ENCODE peak calls at places on chromosomes 12 and 14, in eight cellular contexts. One of them, this sample, is unnamed. For H3K27me3, the result is how much of the 10 kb centered on the place peaks cover.

GRCh38 chr14:21748869-21749303 is 75.3 kb upstream of the OR4E1 start:
- DNase-seq in tibial nerve: peak
- DNase-seq in mammary epithelial cell: peak
- DNase-seq in suprapubic skin: no peak
- DNase-seq in brain microvascular endothelial cell: peak
- DNase-seq in Caco-2: peak
- DNase-seq in A673: peak
- DNase-seq in MG63: peak
- DNase-seq in this sample: no peak

GRCh38 chr12:120015313-120015712 is 26.3 kb downstream of the BICDL1 start:
- DNase-seq in tibial nerve: no peak
- DNase-seq in mammary epithelial cell: no peak
- DNase-seq in suprapubic skin: no peak
- DNase-seq in brain microvascular endothelial cell: no peak
- DNase-seq in Caco-2: no peak
- DNase-seq in A673: no peak
- DNase-seq in MG63: no peak
- DNase-seq in this sample: no peak

GRCh38 chr12:105214670-105215375 is 21.2 kb downstream of the APPL2 start:
- DNase-seq in tibial nerve: no peak
- DNase-seq in mammary epithelial cell: peak
- DNase-seq in suprapubic skin: no peak
- DNase-seq in brain microvascular endothelial cell: no peak
- DNase-seq in Caco-2: peak
- DNase-seq in A673: no peak
- DNase-seq in MG63: peak
- DNase-seq in this sample: peak

GRCh38 chr14:77338332-77338731 is 17.5 kb downstream of the GSTZ1 start:
- DNase-seq in tibial nerve: no peak
- DNase-seq in mammary epithelial cell: no peak
- DNase-seq in suprapubic skin: no peak
- DNase-seq in brain microvascular endothelial cell: no peak
- DNase-seq in Caco-2: no peak
- DNase-seq in A673: no peak
- DNase-seq in MG63: no peak
- DNase-seq in this sample: no peak

GRCh38 chr14:29906256-29906885 is 21.3 kb downstream of the PRKD1 start:
- DNase-seq in tibial nerve: no peak
- DNase-seq in mammary epithelial cell: peak
- DNase-seq in suprapubic skin: no peak
- DNase-seq in brain microvascular endothelial cell: no peak
- DNase-seq in Caco-2: no peak
- DNase-seq in A673: no peak
- DNase-seq in MG63: peak
- DNase-seq in this sample: no peak

GRCh38 chr12:55762646-55763045 is 19.7 kb downstream of the GDF11 start:
- DNase-seq in tibial nerve: no peak
- DNase-seq in mammary epithelial cell: no peak
- DNase-seq in suprapubic skin: no peak
- DNase-seq in brain microvascular endothelial cell: no peak
- DNase-seq in Caco-2: no peak
- DNase-seq in A673: no peak
- DNase-seq in MG63: no peak
- DNase-seq in this sample: no peak

GRCh38 chr12:5078423-5078822 is 34.7 kb downstream of the KCNA5 start:
- DNase-seq in tibial nerve: no peak
- DNase-seq in mammary epithelial cell: no peak
- DNase-seq in suprapubic skin: no peak
- DNase-seq in brain microvascular endothelial cell: no peak
- DNase-seq in Caco-2: no peak
- DNase-seq in A673: no peak
- DNase-seq in MG63: no peak
- DNase-seq in this sample: no peak

GRCh38 chr12:64912501-64912900 is 88.1 kb downstream of the TBC1D30 start:
- DNase-seq in tibial nerve: no peak
- DNase-seq in mammary epithelial cell: no peak
- DNase-seq in suprapubic skin: no peak
- DNase-seq in brain microvascular endothelial cell: no peak
- DNase-seq in Caco-2: no peak
- DNase-seq in A673: no peak
- DNase-seq in MG63: peak
- DNase-seq in this sample: no peak

GRCh38 chr12:85821216-85821615 is 15.0 kb downstream of the RASSF9 start:
- DNase-seq in tibial nerve: no peak
- DNase-seq in mammary epithelial cell: no peak
- DNase-seq in suprapubic skin: no peak
- DNase-seq in brain microvascular endothelial cell: no peak
- DNase-seq in Caco-2: no peak
- DNase-seq in A673: no peak
- DNase-seq in MG63: no peak
- DNase-seq in this sample: no peak

GRCh38 chr12:85825751-85826150 is 10.5 kb downstream of the RASSF9 start:
- DNase-seq in tibial nerve: no peak
- DNase-seq in mammary epithelial cell: peak
- DNase-seq in suprapubic skin: no peak
- DNase-seq in brain microvascular endothelial cell: no peak
- DNase-seq in Caco-2: no peak
- DNase-seq in A673: no peak
- DNase-seq in MG63: no peak
- DNase-seq in this sample: no peak

GRCh38 chr12:85820117-85820516 is 16.1 kb downstream of the RASSF9 start:
- DNase-seq in tibial nerve: no peak
- DNase-seq in mammary epithelial cell: no peak
- DNase-seq in suprapubic skin: no peak
- DNase-seq in brain microvascular endothelial cell: no peak
- DNase-seq in Caco-2: no peak
- DNase-seq in A673: no peak
- DNase-seq in MG63: no peak
- DNase-seq in this sample: no peak

GRCh38 chr12:85821759-85822158 is 14.4 kb downstream of the RASSF9 start:
- DNase-seq in tibial nerve: no peak
- DNase-seq in mammary epithelial cell: no peak
- DNase-seq in suprapubic skin: no peak
- DNase-seq in brain microvascular endothelial cell: peak
- DNase-seq in Caco-2: peak
- DNase-seq in A673: no peak
- DNase-seq in MG63: no peak
- DNase-seq in this sample: no peak

GRCh38 chr12:85823436-85824179 is 12.6 kb downstream of the RASSF9 start:
- DNase-seq in tibial nerve: no peak
- DNase-seq in mammary epithelial cell: peak
- DNase-seq in suprapubic skin: no peak
- DNase-seq in brain microvascular endothelial cell: peak
- DNase-seq in Caco-2: no peak
- DNase-seq in A673: no peak
- DNase-seq in MG63: no peak
- DNase-seq in this sample: no peak
- H3K4me3 ChIP-seq in tibial nerve: no peak
- H3K4me3 ChIP-seq in mammary epithelial cell: no peak
- H3K4me3 ChIP-seq in suprapubic skin: no peak
- H3K4me3 ChIP-seq in brain microvascular endothelial cell: no peak
- H3K4me3 ChIP-seq in Caco-2: no peak
- H3K4me3 ChIP-seq in A673: no peak
- H3K4me3 ChIP-seq in MG63: no peak
- H3K4me3 ChIP-seq in this sample: no peak

GRCh38 chr12:48978741-48979601 is 849 bp downstream of the WNT1 start:
- DNase-seq in tibial nerve: no peak
- DNase-seq in mammary epithelial cell: no peak
- DNase-seq in suprapubic skin: no peak
- DNase-seq in brain microvascular endothelial cell: no peak
- DNase-seq in Caco-2: no peak
- DNase-seq in A673: no peak
- DNase-seq in MG63: no peak
- DNase-seq in this sample: no peak

GRCh38 chr12:48980953-48981756 is 3.0 kb downstream of the WNT1 start:
- DNase-seq in tibial nerve: no peak
- DNase-seq in mammary epithelial cell: no peak
- DNase-seq in suprapubic skin: no peak
- DNase-seq in brain microvascular endothelial cell: no peak
- DNase-seq in Caco-2: peak
- DNase-seq in A673: no peak
- DNase-seq in MG63: no peak
- DNase-seq in this sample: no peak

GRCh38 chr12:48978291-48978740 is at the start of gene WNT1:
- DNase-seq in tibial nerve: no peak
- DNase-seq in mammary epithelial cell: no peak
- DNase-seq in suprapubic skin: no peak
- DNase-seq in brain microvascular endothelial cell: no peak
- DNase-seq in Caco-2: no peak
- DNase-seq in A673: no peak
- DNase-seq in MG63: no peak
- DNase-seq in this sample: no peak

GRCh38 chr12:48980389-48980952 is 2.3 kb downstream of the WNT1 start:
- DNase-seq in tibial nerve: no peak
- DNase-seq in mammary epithelial cell: no peak
- DNase-seq in suprapubic skin: no peak
- DNase-seq in brain microvascular endothelial cell: no peak
- DNase-seq in Caco-2: peak
- DNase-seq in A673: no peak
- DNase-seq in MG63: no peak
- DNase-seq in this sample: no peak

GRCh38 chr12:48979602-48980388 is 1.7 kb downstream of the WNT1 start:
- DNase-seq in tibial nerve: no peak
- DNase-seq in mammary epithelial cell: no peak
- DNase-seq in suprapubic skin: no peak
- DNase-seq in brain microvascular endothelial cell: no peak
- DNase-seq in Caco-2: no peak
- DNase-seq in A673: no peak
- DNase-seq in MG63: no peak
- DNase-seq in this sample: no peak
- H3K27me3 ChIP-seq in tibial nerve: under half
- H3K27me3 ChIP-seq in mammary epithelial cell: under half
- H3K27me3 ChIP-seq in suprapubic skin: half or more
- H3K27me3 ChIP-seq in brain microvascular endothelial cell: half or more
- H3K27me3 ChIP-seq in Caco-2: under half
- H3K27me3 ChIP-seq in A673: half or more
- H3K27me3 ChIP-seq in MG63: under half
- H3K27me3 ChIP-seq in this sample: half or more

GRCh38 chr14:59429798-59430197 is 35.4 kb downstream of the GPR135 start:
- DNase-seq in tibial nerve: no peak
- DNase-seq in mammary epithelial cell: no peak
- DNase-seq in suprapubic skin: no peak
- DNase-seq in brain microvascular endothelial cell: no peak
- DNase-seq in Caco-2: no peak
- DNase-seq in A673: no peak
- DNase-seq in MG63: no peak
- DNase-seq in this sample: no peak

GRCh38 chr14:59428581-59429012 is 36.6 kb downstream of the GPR135 start:
- DNase-seq in tibial nerve: no peak
- DNase-seq in mammary epithelial cell: peak
- DNase-seq in suprapubic skin: no peak
- DNase-seq in brain microvascular endothelial cell: peak
- DNase-seq in Caco-2: no peak
- DNase-seq in A673: no peak
- DNase-seq in MG63: no peak
- DNase-seq in this sample: no peak

GRCh38 chr14:59425322-59425945 is 39.7 kb downstream of the GPR135 start:
- DNase-seq in tibial nerve: no peak
- DNase-seq in mammary epithelial cell: no peak
- DNase-seq in suprapubic skin: no peak
- DNase-seq in brain microvascular endothelial cell: no peak
- DNase-seq in Caco-2: no peak
- DNase-seq in A673: no peak
- DNase-seq in MG63: no peak
- DNase-seq in this sample: no peak

GRCh38 chr14:59424707-59425106 is 40.5 kb downstream of the GPR135 start:
- DNase-seq in tibial nerve: peak
- DNase-seq in mammary epithelial cell: no peak
- DNase-seq in suprapubic skin: no peak
- DNase-seq in brain microvascular endothelial cell: no peak
- DNase-seq in Caco-2: no peak
- DNase-seq in A673: no peak
- DNase-seq in MG63: no peak
- DNase-seq in this sample: no peak

DNA sequence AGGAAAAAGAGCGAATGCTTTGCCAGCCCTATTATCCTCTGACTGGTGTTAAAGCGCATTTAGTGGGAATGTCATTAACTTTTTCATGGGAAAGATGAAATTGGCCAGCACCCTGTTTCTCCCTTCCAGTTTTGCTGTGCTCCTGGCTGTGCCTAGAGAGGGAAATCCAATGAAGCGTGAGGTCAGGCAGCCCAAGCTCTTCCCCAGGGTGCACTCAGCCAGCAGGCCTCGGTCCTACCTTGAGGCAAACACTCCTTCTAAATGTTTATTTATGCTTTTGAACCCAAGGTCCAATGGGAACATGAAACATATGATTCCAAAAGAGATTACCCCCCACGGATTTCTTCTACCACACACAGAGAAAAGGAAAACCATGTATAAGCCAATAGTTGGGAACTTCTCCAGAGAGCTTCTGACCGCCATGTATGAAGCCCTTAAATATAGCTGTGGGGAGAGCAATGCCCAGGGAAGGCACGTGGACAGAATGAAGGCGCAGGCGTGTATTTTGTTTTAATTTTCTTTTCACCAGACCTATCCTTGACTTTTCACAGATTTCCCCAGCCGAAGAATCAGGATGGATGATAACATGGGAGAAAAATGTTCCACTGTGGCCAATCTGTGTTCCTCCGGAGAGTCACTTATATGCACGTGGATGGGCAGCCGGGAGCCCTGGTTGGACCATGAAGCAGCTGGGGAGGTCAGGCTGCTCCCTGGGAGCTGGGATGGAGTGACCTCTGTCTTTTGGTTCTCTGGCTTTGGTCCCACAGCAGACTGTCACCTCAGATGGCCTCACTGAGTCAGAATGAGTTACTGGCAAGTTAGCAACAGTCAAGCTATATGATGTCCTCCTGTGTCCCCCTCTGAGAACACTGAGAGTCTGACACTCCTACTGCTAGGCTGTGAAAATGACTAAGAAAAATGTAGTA is 37.3 kb downstream of the GPR135 start:
- DNase-seq in tibial nerve: no peak
- DNase-seq in mammary epithelial cell: no peak
- DNase-seq in suprapubic skin: no peak
- DNase-seq in brain microvascular endothelial cell: peak
- DNase-seq in Caco-2: no peak
- DNase-seq in A673: no peak
- DNase-seq in MG63: no peak
- DNase-seq in this sample: no peak
- H3K4me3 ChIP-seq in tibial nerve: no peak
- H3K4me3 ChIP-seq in mammary epithelial cell: no peak
- H3K4me3 ChIP-seq in suprapubic skin: no peak
- H3K4me3 ChIP-seq in brain microvascular endothelial cell: no peak
- H3K4me3 ChIP-seq in Caco-2: no peak
- H3K4me3 ChIP-seq in A673: no peak
- H3K4me3 ChIP-seq in MG63: no peak
- H3K4me3 ChIP-seq in this sample: no peak

DNA sequence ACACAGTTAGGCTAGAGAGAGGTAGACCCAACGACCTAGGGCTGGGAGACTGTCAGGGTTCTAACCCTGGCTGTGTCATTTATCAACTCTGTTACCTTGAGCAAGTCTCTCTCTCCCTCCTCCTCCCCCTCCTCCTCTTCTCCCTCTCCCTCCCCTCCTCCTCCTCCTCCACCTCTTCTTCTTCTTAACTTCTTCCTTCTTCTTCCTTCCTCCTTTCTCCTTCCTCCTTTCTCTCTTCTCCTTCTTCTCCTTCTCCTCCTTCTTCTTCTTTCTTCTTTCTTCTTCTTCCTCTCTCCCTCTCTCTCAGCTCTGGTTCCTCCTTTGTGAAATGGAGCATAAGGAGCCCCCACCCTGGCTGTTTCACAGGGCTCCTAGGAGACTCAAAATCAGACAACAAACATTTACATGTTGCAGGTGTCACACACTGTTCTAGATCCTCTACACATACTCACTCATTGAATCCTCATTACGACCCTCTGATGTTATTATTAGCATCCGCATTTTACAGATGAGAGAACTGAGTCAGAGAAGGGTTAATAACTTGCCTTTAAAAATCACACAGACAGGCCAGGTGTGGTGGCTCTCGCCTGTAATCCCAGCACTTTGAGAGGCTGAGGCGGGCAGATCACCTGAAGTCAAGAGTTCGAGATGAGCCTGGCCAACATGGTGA is 2.2 kb upstream of the KCNH3 start:
- DNase-seq in tibial nerve: no peak
- DNase-seq in mammary epithelial cell: no peak
- DNase-seq in suprapubic skin: no peak
- DNase-seq in brain microvascular endothelial cell: no peak
- DNase-seq in Caco-2: no peak
- DNase-seq in A673: no peak
- DNase-seq in MG63: no peak
- DNase-seq in this sample: no peak
- H3K27me3 ChIP-seq in tibial nerve: under half
- H3K27me3 ChIP-seq in mammary epithelial cell: under half
- H3K27me3 ChIP-seq in suprapubic skin: under half
- H3K27me3 ChIP-seq in brain microvascular endothelial cell: under half
- H3K27me3 ChIP-seq in Caco-2: under half
- H3K27me3 ChIP-seq in A673: under half
- H3K27me3 ChIP-seq in MG63: under half
- H3K27me3 ChIP-seq in this sample: under half